ENCODE peak calls at places on chromosomes 3 and 15, in five cellular contexts. One of them, this sample, is unnamed.

GRCh38 chr15:89101302-89102191 is 13.3 kb downstream of the ABHD2 start:
- DNase-seq in HT1080: peak; percentile 99
- DNase-seq in HEK293T: no peak
- DNase-seq in activated naive CD4-positive, alpha-beta T cell: no peak
- DNase-seq in C1 segment of cervical spinal cord: no peak
- DNase-seq in this sample: peak; percentile 98

GRCh38 chr3:168155207-168155785 is 59.6 kb upstream of the GOLIM4 start:
- DNase-seq in activated naive CD4-positive, alpha-beta T cell: no peak
- DNase-seq in HEK293T: no peak
- DNase-seq in HT1080: no peak
- DNase-seq in C1 segment of cervical spinal cord: no peak
- DNase-seq in this sample: no peak

GRCh38 chr3:16897254-16897926 is 12.6 kb downstream of the PLCL2 start:
- DNase-seq in HT1080: no peak
- DNase-seq in HEK293T: no peak
- DNase-seq in C1 segment of cervical spinal cord: no peak
- DNase-seq in activated naive CD4-positive, alpha-beta T cell: no peak
- DNase-seq in this sample: peak; percentile 18

GRCh38 chr3:24598691-24599090 is 104.0 kb upstream of the THRB start:
- DNase-seq in HEK293T: no peak
- DNase-seq in C1 segment of cervical spinal cord: no peak
- DNase-seq in HT1080: peak; percentile 59
- DNase-seq in activated naive CD4-positive, alpha-beta T cell: no peak
- DNase-seq in this sample: peak; percentile 22

GRCh38 chr3:39446444-39446843 is 21.0 kb upstream of the MOBP start:
- DNase-seq in HEK293T: no peak
- DNase-seq in C1 segment of cervical spinal cord: no peak
- DNase-seq in activated naive CD4-positive, alpha-beta T cell: no peak
- DNase-seq in HT1080: no peak
- DNase-seq in this sample: no peak

GRCh38 chr15:54119056-54119455 is 140.8 kb downstream of the UNC13C start:
- DNase-seq in C1 segment of cervical spinal cord: no peak
- DNase-seq in HEK293T: no peak
- DNase-seq in HT1080: no peak
- DNase-seq in activated naive CD4-positive, alpha-beta T cell: no peak
- DNase-seq in this sample: no peak

GRCh38 chr15:65981837-65982696 is 112.8 kb downstream of the RAB11A start:
- DNase-seq in activated naive CD4-positive, alpha-beta T cell: peak; percentile 15
- DNase-seq in C1 segment of cervical spinal cord: no peak
- DNase-seq in HT1080: no peak
- DNase-seq in HEK293T: peak; percentile 55
- DNase-seq in this sample: no peak

GRCh38 chr3:29311805-29312204 is 30.9 kb downstream of the RBMS3 start:
- DNase-seq in HEK293T: no peak
- DNase-seq in activated naive CD4-positive, alpha-beta T cell: no peak
- DNase-seq in C1 segment of cervical spinal cord: no peak
- DNase-seq in HT1080: no peak
- DNase-seq in this sample: no peak

GRCh38 chr15:31905054-31905453 is 125.3 kb upstream of the CHRNA7 start:
- DNase-seq in HT1080: peak; percentile 4
- DNase-seq in activated naive CD4-positive, alpha-beta T cell: no peak
- DNase-seq in HEK293T: no peak
- DNase-seq in C1 segment of cervical spinal cord: no peak
- DNase-seq in this sample: no peak

GRCh38 chr3:14899993-14900618 is 47.3 kb upstream of the NR2C2 start:
- DNase-seq in HT1080: no peak
- DNase-seq in C1 segment of cervical spinal cord: no peak
- DNase-seq in HEK293T: no peak
- DNase-seq in activated naive CD4-positive, alpha-beta T cell: no peak
- DNase-seq in this sample: no peak

GRCh38 chr15:52336530-52336929 is 40.9 kb upstream of the MYO5C start:
- DNase-seq in HEK293T: no peak
- DNase-seq in activated naive CD4-positive, alpha-beta T cell: no peak
- DNase-seq in HT1080: no peak
- DNase-seq in C1 segment of cervical spinal cord: no peak
- DNase-seq in this sample: no peak

GRCh38 chr3:127099982-127100381 is 92.9 kb upstream of the PRR23E start:
- DNase-seq in C1 segment of cervical spinal cord: no peak
- DNase-seq in HT1080: no peak
- DNase-seq in activated naive CD4-positive, alpha-beta T cell: no peak
- DNase-seq in HEK293T: no peak
- DNase-seq in this sample: no peak

GRCh38 chr15:76239786-76240185 is 71.5 kb downstream of the ETFA start:
- DNase-seq in HEK293T: no peak
- DNase-seq in C1 segment of cervical spinal cord: no peak
- DNase-seq in activated naive CD4-positive, alpha-beta T cell: no peak
- DNase-seq in HT1080: no peak
- DNase-seq in this sample: no peak

GRCh38 chr15:38860682-38861081 is 296.1 kb upstream of the RASGRP1 start:
- DNase-seq in C1 segment of cervical spinal cord: no peak
- DNase-seq in HEK293T: no peak
- DNase-seq in activated naive CD4-positive, alpha-beta T cell: no peak
- DNase-seq in HT1080: no peak
- DNase-seq in this sample: no peak

GRCh38 chr3:37935290-37935668 is 55.3 kb upstream of the VILL start:
- DNase-seq in activated naive CD4-positive, alpha-beta T cell: no peak
- DNase-seq in HT1080: no peak
- DNase-seq in HEK293T: no peak
- DNase-seq in C1 segment of cervical spinal cord: no peak
- DNase-seq in this sample: peak; percentile 17

GRCh38 chr3:178845446-178846118 is 226.0 kb downstream of the ZMAT3 start:
- DNase-seq in HEK293T: no peak
- DNase-seq in C1 segment of cervical spinal cord: no peak
- DNase-seq in activated naive CD4-positive, alpha-beta T cell: no peak
- DNase-seq in HT1080: peak; percentile 42
- DNase-seq in this sample: peak; percentile 13

GRCh38 chr15:61051570-61052031 is 177.5 kb downstream of the RORA start:
- DNase-seq in HT1080: peak; percentile 55
- DNase-seq in HEK293T: peak; percentile 20
- DNase-seq in C1 segment of cervical spinal cord: no peak
- DNase-seq in activated naive CD4-positive, alpha-beta T cell: no peak
- DNase-seq in this sample: peak; percentile 20

GRCh38 chr3:42476225-42477160 is 25.9 kb upstream of the VIPR1 start:
- DNase-seq in HT1080: peak; percentile 34
- DNase-seq in activated naive CD4-positive, alpha-beta T cell: no peak
- DNase-seq in C1 segment of cervical spinal cord: no peak
- DNase-seq in HEK293T: no peak
- DNase-seq in this sample: peak; percentile 48

GRCh38 chr3:16441306-16441898 is 72.1 kb downstream of the RFTN1 start:
- DNase-seq in HT1080: no peak
- DNase-seq in activated naive CD4-positive, alpha-beta T cell: no peak
- DNase-seq in HEK293T: no peak
- DNase-seq in C1 segment of cervical spinal cord: no peak
- DNase-seq in this sample: no peak

GRCh38 chr15:62209821-62210220 is 44.7 kb upstream of the C2CD4B start:
- DNase-seq in HT1080: no peak
- DNase-seq in HEK293T: no peak
- DNase-seq in C1 segment of cervical spinal cord: no peak
- DNase-seq in activated naive CD4-positive, alpha-beta T cell: no peak
- DNase-seq in this sample: no peak

GRCh38 chr3:142902356-142902755 is 13.5 kb upstream of the PCOLCE2 start:
- DNase-seq in activated naive CD4-positive, alpha-beta T cell: no peak
- DNase-seq in C1 segment of cervical spinal cord: no peak
- DNase-seq in HEK293T: no peak
- DNase-seq in HT1080: no peak
- DNase-seq in this sample: no peak

GRCh38 chr15:41961014-41961518 is 11.3 kb downstream of the EHD4 start:
- DNase-seq in activated naive CD4-positive, alpha-beta T cell: no peak
- DNase-seq in HT1080: no peak
- DNase-seq in HEK293T: no peak
- DNase-seq in C1 segment of cervical spinal cord: no peak
- DNase-seq in this sample: no peak

GRCh38 chr15:79977431-79977940 is 6.5 kb upstream of the BCL2A1 start:
- DNase-seq in HEK293T: no peak
- DNase-seq in C1 segment of cervical spinal cord: no peak
- DNase-seq in HT1080: no peak
- DNase-seq in activated naive CD4-positive, alpha-beta T cell: no peak
- DNase-seq in this sample: no peak

GRCh38 chr3:66095295-66096001 is 56.7 kb upstream of the MAGI1 start:
- DNase-seq in HEK293T: no peak
- DNase-seq in activated naive CD4-positive, alpha-beta T cell: no peak
- DNase-seq in C1 segment of cervical spinal cord: no peak
- DNase-seq in HT1080: peak; percentile 29
- DNase-seq in this sample: no peak

GRCh38 chr15:81106560-81106959 is 27.5 kb upstream of the CFAP161 start:
- DNase-seq in HEK293T: peak; percentile 71
- DNase-seq in activated naive CD4-positive, alpha-beta T cell: no peak
- DNase-seq in C1 segment of cervical spinal cord: no peak
- DNase-seq in HT1080: peak; percentile 72
- DNase-seq in this sample: peak; percentile 69

GRCh38 chr15:48177383-48177874 is 666 bp downstream of the MYEF2 start:
- DNase-seq in C1 segment of cervical spinal cord: no peak
- DNase-seq in HEK293T: peak; percentile 19
- DNase-seq in HT1080: peak; percentile 59
- DNase-seq in activated naive CD4-positive, alpha-beta T cell: no peak
- DNase-seq in this sample: peak; percentile 62

GRCh38 chr3:16148213-16148612 is 26.3 kb upstream of the GALNT15 start:
- DNase-seq in activated naive CD4-positive, alpha-beta T cell: no peak
- DNase-seq in HT1080: no peak
- DNase-seq in HEK293T: no peak
- DNase-seq in C1 segment of cervical spinal cord: no peak
- DNase-seq in this sample: no peak

GRCh38 chr3:168467085-168467714 is 371.5 kb upstream of the GOLIM4 start:
- DNase-seq in activated naive CD4-positive, alpha-beta T cell: no peak
- DNase-seq in C1 segment of cervical spinal cord: no peak
- DNase-seq in HT1080: peak; percentile 72
- DNase-seq in HEK293T: peak; percentile 13
- DNase-seq in this sample: peak; percentile 64

GRCh38 chr3:149883134-149883533 is 70.1 kb downstream of the RNF13 start:
- DNase-seq in HT1080: no peak
- DNase-seq in C1 segment of cervical spinal cord: no peak
- DNase-seq in activated naive CD4-positive, alpha-beta T cell: no peak
- DNase-seq in HEK293T: no peak
- DNase-seq in this sample: no peak

GRCh38 chr3:99532246-99532645 is 106.1 kb upstream of the COL8A1 start:
- DNase-seq in C1 segment of cervical spinal cord: no peak
- DNase-seq in activated naive CD4-positive, alpha-beta T cell: no peak
- DNase-seq in HT1080: peak; percentile 75
- DNase-seq in HEK293T: peak; percentile 61
- DNase-seq in this sample: peak; percentile 85

This sample was measured in A172.